ENCODE peak calls at places on chromosomes 11 and 22, in five cellular contexts. V is HepG2, L is A549, P is K562, F is GM12878. X is an unnamed sample.

GRCh38 chr11:118200901-118201680 is 23.7 kb downstream of the JAML start:
- DNase-seq in V (no peak), L (no peak), P (no peak), F (no peak), X (no peak)

GRCh38 chr11:122743949-122744876 is 88.7 kb downstream of the UBASH3B start:
- DNase-seq in V (no peak), L (no peak), P (no peak), F (peak; percentile 55), X (no peak)

GRCh38 chr11:71330349-71330748 is 78.0 kb upstream of the SHANK2 start:
- DNase-seq in V (no peak), L (no peak), P (no peak), F (no peak), X (no peak)

GRCh38 chr22:19930537-19931486 is 10.8 kb upstream of the COMT start:
- DNase-seq in V (no peak), L (no peak), P (no peak), F (no peak), X (no peak)

GRCh38 chr22:29146101-29146560 is 59.6 kb upstream of the EMID1 start:
- DNase-seq in V (no peak), L (no peak), P (no peak), F (no peak), X (no peak)

GRCh38 chr22:22717723-22718122 is 73.3 kb downstream of the GGTLC2 start:
- DNase-seq in V (no peak), L (no peak), P (no peak), F (no peak), X (no peak)

GRCh38 chr11:75233688-75234295 is 6.8 kb upstream of the TPBGL start:
- DNase-seq in V (peak; percentile 55), L (peak; percentile 46), P (peak; percentile 45), F (no peak), X (peak; percentile 71)

GRCh38 chr11:17753153-17753552 is 18.6 kb downstream of the KCNC1 start:
- DNase-seq in V (no peak), L (no peak), P (no peak), F (no peak), X (no peak)

GRCh38 chr22:49659281-49659923 is 168.3 kb downstream of the BRD1 start:
- DNase-seq in V (no peak), L (no peak), P (no peak), F (no peak), X (no peak)

GRCh38 chr22:30033891-30034290 is 46.4 kb upstream of the HORMAD2 start:
- DNase-seq in V (no peak), L (no peak), P (no peak), F (no peak), X (no peak)

GRCh38 chr11:105609832-105610781 is at the start of gene GRIA4:
- DNase-seq in V (no peak), L (peak; percentile 1), P (no peak), F (no peak), X (peak; percentile 63)

GRCh38 chr11:30762188-30762587 is 176.0 kb upstream of the MPPED2 start:
- DNase-seq in V (no peak), L (no peak), P (no peak), F (no peak), X (no peak)

GRCh38 chr11:62883677-62884076 is 3.0 kb downstream of the SLC3A2 start:
- DNase-seq in V (no peak), L (no peak), P (no peak), F (no peak), X (no peak)

GRCh38 chr22:46040471-46041465 is 63.8 kb upstream of the WNT7B start:
- DNase-seq in V (no peak), L (no peak), P (no peak), F (no peak), X (peak; percentile 11)

GRCh38 chr11:108733479-108734116 is 68.7 kb downstream of the DDX10 start:
- DNase-seq in V (no peak), L (no peak), P (no peak), F (peak; percentile 93), X (no peak)

GRCh38 chr11:11346249-11346648 is 6.8 kb downstream of the CSNK2A3 start:
- DNase-seq in V (no peak), L (no peak), P (no peak), F (no peak), X (no peak)

GRCh38 chr11:62770778-62771143 is 435 bp upstream of the TAF6L start:
- DNase-seq in V (peak; percentile 24), L (no peak), P (peak; percentile 10), F (no peak), X (no peak)

GRCh38 chr11:126137146-126137545 is 74.3 kb downstream of the RPUSD4 start:
- DNase-seq in V (no peak), L (no peak), P (no peak), F (no peak), X (no peak)

GRCh38 chr11:59857444-59858434 is 8.5 kb downstream of the TCN1 start:
- DNase-seq in V (no peak), L (peak; percentile 29), P (peak; percentile 60), F (no peak), X (no peak)

GRCh38 chr22:27438271-27438980 is 363.1 kb downstream of the MN1 start:
- DNase-seq in V (no peak), L (no peak), P (no peak), F (no peak), X (no peak)

GRCh38 chr11:67303989-67304411 is 670 bp downstream of the SSH3 start:
- DNase-seq in V (no peak), L (no peak), P (peak; percentile 9), F (no peak), X (peak; percentile 38)
- TF ChIP-seq ESRRA in V (no peak), L (no peak), P (no peak), F (no peak), X (no peak)

GRCh38 chr11:96827164-96827563 is 437.4 kb downstream of the JRKL start:
- DNase-seq in V (no peak), L (peak; percentile 3), P (no peak), F (no peak), X (no peak)
- TF ChIP-seq ESRRA in V (no peak), L (no peak), P (no peak), F (no peak), X (no peak)

DNA sequence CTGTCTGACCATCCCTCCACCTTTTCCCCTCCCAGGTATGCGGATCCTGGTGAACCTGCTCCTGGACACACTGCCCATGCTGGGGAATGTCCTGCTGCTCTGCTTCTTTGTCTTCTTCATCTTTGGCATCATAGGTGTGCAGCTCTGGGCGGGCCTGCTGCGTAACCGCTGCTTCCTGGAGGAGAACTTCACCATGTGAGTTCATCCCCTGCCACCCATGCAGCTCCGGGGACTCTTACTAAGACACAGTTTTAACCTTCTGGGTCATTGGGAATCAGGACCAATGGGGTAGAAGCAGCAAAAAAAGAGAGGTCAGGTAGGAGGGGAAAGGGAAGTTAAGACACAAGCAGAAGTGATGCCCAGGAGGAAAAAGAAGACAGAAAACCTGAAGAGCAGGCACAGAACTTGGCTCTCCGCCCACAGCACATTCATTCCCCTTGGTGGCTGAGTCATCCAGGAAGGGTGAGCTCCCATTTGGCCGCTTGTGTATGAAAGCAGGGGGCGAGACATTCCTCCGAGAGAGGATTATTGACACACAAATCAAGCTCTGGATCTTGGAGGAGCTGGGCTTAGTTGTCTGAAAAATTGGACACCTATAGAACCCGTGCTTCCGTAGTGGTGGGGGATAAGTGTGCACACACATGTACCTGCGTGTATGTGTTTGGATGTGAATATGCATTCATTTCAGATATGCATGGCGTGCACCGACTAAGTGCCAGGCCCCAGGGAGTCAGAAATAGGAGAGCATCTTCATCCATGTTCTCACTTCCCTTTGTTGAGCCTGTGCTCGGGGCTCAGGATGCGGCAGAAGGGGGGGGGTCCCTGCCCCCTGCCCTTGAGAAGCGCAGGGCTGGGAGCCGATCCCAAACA is 64.2 kb downstream of the CACNA1I start:
- DNase-seq in V (peak; percentile 12), L (peak; percentile 75), P (peak; percentile 65), F (no peak), X (no peak)
- TF ChIP-seq ESRRA in V (no peak), L (no peak), P (no peak), F (no peak), X (no peak)

GRCh38 chr11:1384206-1384965 is 5.3 kb upstream of the BRSK2 start:
- DNase-seq in V (no peak), L (no peak), P (no peak), F (peak; percentile 8), X (no peak)

GRCh38 chr11:1382831-1383607 is 6.7 kb upstream of the BRSK2 start:
- DNase-seq in V (peak; percentile 22), L (peak; percentile 80), P (peak; percentile 69), F (peak; percentile 26), X (peak; percentile 67)

GRCh38 chr11:1377231-1377780 is 12.4 kb upstream of the BRSK2 start:
- DNase-seq in V (no peak), L (no peak), P (no peak), F (no peak), X (no peak)

GRCh38 chr11:1382429-1382828 is 7.3 kb upstream of the BRSK2 start:
- DNase-seq in V (no peak), L (no peak), P (no peak), F (no peak), X (no peak)

GRCh38 chr11:1381793-1382425 is 7.8 kb upstream of the BRSK2 start:
- DNase-seq in V (no peak), L (no peak), P (no peak), F (no peak), X (no peak)
- TF ChIP-seq ESRRA in V (no peak), L (no peak), P (no peak), F (no peak), X (no peak)

X was measured in WTC11.